ENCODE peak calls at places on chromosomes 4 and X, in ten cellular contexts. C is WTC11; J is mucosa of gallbladder; B is kidney glomerular epithelial cell; O is effector CD4-positive, alpha-beta T cell; G is activated B cell treated with CpG ODN at 0.5 μM for 24 hours; L is GM19239; F is foreskin fibroblast; S is hypothalamus; H is GM12865. P is an unnamed sample.

GRCh38 chrX:4379071-4379470 is 665.6 kb upstream of the PRKX start:
- DNase-seq in C (no peak), J (no peak), B (no peak), O (no peak), G (no peak), L (no peak), F (no peak), S (no peak), H (no peak), P (no peak)

GRCh38 chr4:153649572-153649991 is 34.5 kb upstream of the TLR2 start:
- DNase-seq in C (peak), J (no peak), B (peak), O (no peak), G (no peak), L (no peak), F (peak), S (no peak), H (peak), P (no peak)

GRCh38 chrX:17622331-17622730 is 115.0 kb upstream of the SCML1 start:
- DNase-seq in C (no peak), J (no peak), B (no peak), O (no peak), G (no peak), L (no peak), F (no peak), S (no peak), H (no peak), P (no peak)

GRCh38 chrX:150429577-150429976 is 66.5 kb downstream of the MAMLD1 start:
- DNase-seq in C (no peak), J (no peak), B (no peak), O (no peak), G (no peak), L (no peak), F (peak), S (no peak), H (no peak), P (no peak)

GRCh38 chrX:14039344-14039743 is 9.7 kb upstream of the GEMIN8 start:
- DNase-seq in C (peak), J (peak), B (peak), O (peak), G (no peak), L (no peak), F (peak), S (peak), H (peak), P (peak)

GRCh38 chrX:152220612-152221011 is 82.2 kb upstream of the MAGEA10 start:
- DNase-seq in C (no peak), J (no peak), B (no peak), O (no peak), G (no peak), L (no peak), F (no peak), S (no peak), H (no peak), P (no peak)

GRCh38 chr4:157121396-157121795 is 45.4 kb downstream of the GLRB start:
- DNase-seq in C (no peak), J (no peak), B (no peak), O (no peak), G (no peak), L (no peak), F (peak), S (no peak), H (no peak), P (no peak)

GRCh38 chr4:176193898-176194297 is 1.5 kb downstream of the SPATA4 start:
- DNase-seq in C (no peak), J (no peak), B (peak), O (no peak), G (no peak), L (no peak), F (peak), S (no peak), H (peak), P (no peak)

GRCh38 chrX:133645251-133645650 is 230.0 kb upstream of the GPC4 start:
- DNase-seq in C (no peak), J (no peak), B (no peak), O (no peak), G (no peak), L (no peak), F (peak), S (no peak), H (no peak), P (no peak)

GRCh38 chr4:99471896-99472295 is 36.8 kb upstream of the ADH7 start:
- DNase-seq in C (no peak), J (no peak), B (no peak), O (no peak), G (no peak), L (no peak), F (no peak), S (no peak), H (no peak), P (no peak)

GRCh38 chrX:74423289-74423985 is 2.1 kb downstream of the SLC16A2 start:
- DNase-seq in C (no peak), J (no peak), B (no peak), O (no peak), G (no peak), L (no peak), F (no peak), S (no peak), H (no peak), P (no peak)

GRCh38 chr4:135192746-135193535 is 991.4 kb upstream of the PABPC4L start:
- DNase-seq in C (no peak), J (no peak), B (no peak), O (no peak), G (no peak), L (no peak), F (no peak), S (no peak), H (no peak), P (no peak)

GRCh38 chrX:103220511-103221406 is 5.9 kb downstream of the BEX4 start:
- DNase-seq in C (peak), J (no peak), B (no peak), O (no peak), G (no peak), L (no peak), F (no peak), S (no peak), H (no peak), P (no peak)

GRCh38 chr4:16162891-16163290 is 63.4 kb downstream of the TAPT1 start:
- DNase-seq in C (no peak), J (no peak), B (no peak), O (no peak), G (no peak), L (no peak), F (no peak), S (no peak), H (no peak), P (no peak)

GRCh38 chrX:154354516-154354915 is 19.9 kb downstream of the FLNA start:
- DNase-seq in C (no peak), J (no peak), B (no peak), O (no peak), G (no peak), L (no peak), F (no peak), S (no peak), H (no peak), P (no peak)

GRCh38 chrX:136431625-136432024 is 56.1 kb upstream of the BRS3 start:
- DNase-seq in C (no peak), J (no peak), B (no peak), O (no peak), G (no peak), L (no peak), F (no peak), S (no peak), H (no peak), P (no peak)

GRCh38 chr4:11313157-11313943 is 115.3 kb downstream of the HS3ST1 start:
- DNase-seq in C (no peak), J (no peak), B (no peak), O (no peak), G (no peak), L (no peak), F (no peak), S (no peak), H (peak), P (no peak)

GRCh38 chr4:103773691-103774231 is 54.0 kb upstream of the TACR3 start:
- DNase-seq in C (no peak), J (no peak), B (no peak), O (no peak), G (no peak), L (no peak), F (no peak), S (no peak), H (no peak), P (no peak)

GRCh38 chr4:142614621-142615323 is 231.3 kb downstream of the INPP4B start:
- DNase-seq in C (no peak), J (no peak), B (no peak), O (no peak), G (no peak), L (no peak), F (peak), S (no peak), H (no peak), P (no peak)

GRCh38 chr4:134687646-134688628 is 486.3 kb upstream of the PABPC4L start:
- DNase-seq in C (no peak), J (no peak), B (no peak), O (no peak), G (no peak), L (no peak), F (no peak), S (no peak), H (no peak), P (no peak)

P was measured in CD8-positive, alpha-beta memory T cell.